ENCODE peak calls at places on chromosomes 16 and 17, in six cellular contexts. X, S, P, T, I and H are unnamed samples.

GRCh38 chr16:68386628-68387027 is 61.7 kb downstream of the SMPD3 start:
- DNase-seq in T (peak; percentile 95), S (no peak), I (no peak), P (no peak), X (peak; percentile 94), H (peak; percentile 94)

GRCh38 chr16:69939821-69940585 is 11.1 kb upstream of the CLEC18A start:
- DNase-seq in T (no peak), I (no peak), X (no peak), S (no peak), P (no peak), H (no peak)

GRCh38 chr17:65990593-65990992 is 201.3 kb downstream of the CEP112 start:
- DNase-seq in P (no peak), I (no peak), T (no peak), X (no peak), S (no peak), H (no peak)

GRCh38 chr16:68379472-68380347 is 68.6 kb downstream of the SMPD3 start:
- DNase-seq in P (no peak), S (no peak), T (no peak), I (no peak), X (no peak), H (no peak)

GRCh38 chr17:28379814-28380571 is 8.5 kb downstream of the SARM1 start:
- DNase-seq in T (no peak), P (no peak), S (peak; percentile 73), I (peak; percentile 57), X (no peak), H (no peak)

GRCh38 chr17:41657164-41657754 is 31.4 kb upstream of the EIF1 start:
- DNase-seq in S (no peak), X (no peak), P (no peak), I (no peak), T (no peak), H (no peak)

GRCh38 chr17:30573603-30574175 is 96.5 kb downstream of the GOSR1 start:
- DNase-seq in I (no peak), X (no peak), T (no peak), S (no peak), P (no peak), H (no peak)

GRCh38 chr16:19882641-19883040 is 2.0 kb downstream of the GPRC5B start:
- DNase-seq in T (no peak), S (no peak), X (no peak), P (no peak), I (no peak), H (no peak)

GRCh38 chr16:7158481-7158880 is 174.2 kb upstream of the RBFOX1 start:
- DNase-seq in T (no peak), S (no peak), I (no peak), P (no peak), X (no peak), H (no peak)

GRCh38 chr17:16947470-16947869 is 24.4 kb downstream of the TNFRSF13B start:
- DNase-seq in T (no peak), S (no peak), P (no peak), I (no peak), X (no peak), H (no peak)